ENCODE peak calls at places on chromosomes 7 and 10, in ten cellular contexts. One of them, this sample, is unnamed.

GRCh38 chr7:64997164-64997908 is 6.5 kb upstream of the ZNF117 start:
- DNase-seq in cardiac muscle cell: no peak
- DNase-seq in ovary: no peak
- DNase-seq in PC-9: no peak
- DNase-seq in colonic mucosa: no peak
- DNase-seq in right atrium auricular region: no peak
- DNase-seq in body of pancreas: no peak
- DNase-seq in fibroblast of lung: no peak
- DNase-seq in adrenal gland: no peak
- DNase-seq in HL-60: no peak
- DNase-seq in this sample: no peak

GRCh38 chr10:32005050-32005449 is 51.2 kb downstream of the KIF5B start:
- DNase-seq in body of pancreas: peak; percentile 44
- DNase-seq in ovary: no peak
- DNase-seq in colonic mucosa: peak; percentile 46
- DNase-seq in HL-60: no peak
- DNase-seq in right atrium auricular region: no peak
- DNase-seq in cardiac muscle cell: peak; percentile 57
- DNase-seq in adrenal gland: peak; percentile 40
- DNase-seq in PC-9: peak; percentile 35
- DNase-seq in fibroblast of lung: peak; percentile 33
- DNase-seq in this sample: no peak

GRCh38 chr7:140607441-140607989 is 33.1 kb downstream of the DENND2A start:
- DNase-seq in PC-9: no peak
- DNase-seq in cardiac muscle cell: peak; percentile 92
- DNase-seq in fibroblast of lung: peak; percentile 91
- DNase-seq in adrenal gland: peak; percentile 50
- DNase-seq in ovary: peak; percentile 82
- DNase-seq in HL-60: no peak
- DNase-seq in right atrium auricular region: peak; percentile 84
- DNase-seq in body of pancreas: peak; percentile 26
- DNase-seq in colonic mucosa: peak; percentile 39
- DNase-seq in this sample: peak; percentile 54

GRCh38 chr7:137755846-137756685 is 90.7 kb downstream of the DGKI start:
- DNase-seq in adrenal gland: no peak
- DNase-seq in PC-9: no peak
- DNase-seq in body of pancreas: no peak
- DNase-seq in colonic mucosa: no peak
- DNase-seq in cardiac muscle cell: no peak
- DNase-seq in ovary: no peak
- DNase-seq in HL-60: no peak
- DNase-seq in fibroblast of lung: peak; percentile 31
- DNase-seq in right atrium auricular region: no peak
- DNase-seq in this sample: no peak

GRCh38 chr10:77348711-77349110 is 288.9 kb downstream of the KCNMA1 start:
- DNase-seq in body of pancreas: no peak
- DNase-seq in right atrium auricular region: no peak
- DNase-seq in adrenal gland: no peak
- DNase-seq in fibroblast of lung: peak; percentile 50
- DNase-seq in PC-9: no peak
- DNase-seq in ovary: no peak
- DNase-seq in HL-60: no peak
- DNase-seq in cardiac muscle cell: peak; percentile 15
- DNase-seq in colonic mucosa: no peak
- DNase-seq in this sample: no peak

GRCh38 chr10:24444337-24444736 is 235.4 kb downstream of the KIAA1217 start:
- DNase-seq in HL-60: no peak
- DNase-seq in PC-9: no peak
- DNase-seq in cardiac muscle cell: peak; percentile 40
- DNase-seq in fibroblast of lung: peak; percentile 93
- DNase-seq in right atrium auricular region: no peak
- DNase-seq in body of pancreas: no peak
- DNase-seq in colonic mucosa: no peak
- DNase-seq in ovary: no peak
- DNase-seq in adrenal gland: no peak
- DNase-seq in this sample: no peak

GRCh38 chr10:26269754-26270153 is 53.2 kb downstream of the GAD2 start:
- DNase-seq in cardiac muscle cell: peak; percentile 40
- DNase-seq in HL-60: no peak
- DNase-seq in fibroblast of lung: peak; percentile 31
- DNase-seq in PC-9: no peak
- DNase-seq in body of pancreas: no peak
- DNase-seq in colonic mucosa: no peak
- DNase-seq in adrenal gland: no peak
- DNase-seq in ovary: no peak
- DNase-seq in right atrium auricular region: no peak
- DNase-seq in this sample: no peak

GRCh38 chr7:149598721-149599308 is 101.2 kb upstream of the ZNF746 start:
- DNase-seq in ovary: no peak
- DNase-seq in fibroblast of lung: peak; percentile 27
- DNase-seq in cardiac muscle cell: peak; percentile 52
- DNase-seq in PC-9: peak; percentile 63
- DNase-seq in colonic mucosa: peak; percentile 36
- DNase-seq in body of pancreas: no peak
- DNase-seq in HL-60: no peak
- DNase-seq in right atrium auricular region: no peak
- DNase-seq in adrenal gland: peak; percentile 38
- DNase-seq in this sample: no peak

GRCh38 chr7:18459439-18459838 is 36.1 kb upstream of the HDAC9 start:
- DNase-seq in colonic mucosa: no peak
- DNase-seq in ovary: no peak
- DNase-seq in body of pancreas: no peak
- DNase-seq in right atrium auricular region: no peak
- DNase-seq in PC-9: no peak
- DNase-seq in cardiac muscle cell: no peak
- DNase-seq in fibroblast of lung: peak; percentile 36
- DNase-seq in adrenal gland: no peak
- DNase-seq in HL-60: no peak
- DNase-seq in this sample: no peak

GRCh38 chr7:12884856-12885440 is 197.5 kb downstream of the ARL4A start:
- DNase-seq in cardiac muscle cell: no peak
- DNase-seq in PC-9: no peak
- DNase-seq in adrenal gland: no peak
- DNase-seq in colonic mucosa: no peak
- DNase-seq in fibroblast of lung: peak; percentile 65
- DNase-seq in right atrium auricular region: no peak
- DNase-seq in HL-60: no peak
- DNase-seq in body of pancreas: no peak
- DNase-seq in ovary: no peak
- DNase-seq in this sample: no peak

GRCh38 chr10:11424456-11425287 is 186.8 kb downstream of the USP6NL start:
- DNase-seq in colonic mucosa: peak; percentile 42
- DNase-seq in cardiac muscle cell: peak; percentile 69
- DNase-seq in ovary: peak; percentile 74
- DNase-seq in fibroblast of lung: peak; percentile 30
- DNase-seq in PC-9: peak; percentile 40
- DNase-seq in adrenal gland: peak; percentile 74
- DNase-seq in body of pancreas: peak; percentile 64
- DNase-seq in right atrium auricular region: no peak
- DNase-seq in HL-60: no peak
- DNase-seq in this sample: peak; percentile 60

GRCh38 chr10:6601224-6601805 is 21.2 kb upstream of the PRKCQ start:
- DNase-seq in cardiac muscle cell: no peak
- DNase-seq in colonic mucosa: no peak
- DNase-seq in HL-60: no peak
- DNase-seq in body of pancreas: no peak
- DNase-seq in adrenal gland: no peak
- DNase-seq in right atrium auricular region: no peak
- DNase-seq in ovary: no peak
- DNase-seq in fibroblast of lung: no peak
- DNase-seq in PC-9: no peak
- DNase-seq in this sample: no peak

GRCh38 chr7:149310113-149310836 is 48.3 kb downstream of the ZNF783 start:
- DNase-seq in fibroblast of lung: peak; percentile 72
- DNase-seq in PC-9: peak; percentile 36
- DNase-seq in HL-60: peak; percentile 12
- DNase-seq in colonic mucosa: no peak
- DNase-seq in right atrium auricular region: peak; percentile 21
- DNase-seq in body of pancreas: no peak
- DNase-seq in adrenal gland: peak; percentile 36
- DNase-seq in cardiac muscle cell: peak; percentile 82
- DNase-seq in ovary: no peak
- DNase-seq in this sample: no peak

GRCh38 chr10:109126541-109126940 is 796.8 kb downstream of the XPNPEP1 start:
- DNase-seq in cardiac muscle cell: no peak
- DNase-seq in PC-9: no peak
- DNase-seq in right atrium auricular region: no peak
- DNase-seq in body of pancreas: no peak
- DNase-seq in fibroblast of lung: no peak
- DNase-seq in HL-60: no peak
- DNase-seq in ovary: no peak
- DNase-seq in colonic mucosa: no peak
- DNase-seq in adrenal gland: no peak
- DNase-seq in this sample: no peak

GRCh38 chr10:109127363-109127762 is 795.9 kb downstream of the XPNPEP1 start:
- DNase-seq in right atrium auricular region: no peak
- DNase-seq in adrenal gland: no peak
- DNase-seq in body of pancreas: no peak
- DNase-seq in PC-9: no peak
- DNase-seq in HL-60: no peak
- DNase-seq in colonic mucosa: no peak
- DNase-seq in cardiac muscle cell: no peak
- DNase-seq in fibroblast of lung: no peak
- DNase-seq in ovary: no peak
- DNase-seq in this sample: no peak

GRCh38 chr10:109126016-109126415 is 797.3 kb downstream of the XPNPEP1 start:
- DNase-seq in adrenal gland: no peak
- DNase-seq in HL-60: no peak
- DNase-seq in fibroblast of lung: no peak
- DNase-seq in cardiac muscle cell: no peak
- DNase-seq in ovary: no peak
- DNase-seq in right atrium auricular region: no peak
- DNase-seq in body of pancreas: no peak
- DNase-seq in PC-9: no peak
- DNase-seq in colonic mucosa: no peak
- DNase-seq in this sample: no peak
- TF ChIP-seq CTCF in adrenal gland: no peak
- TF ChIP-seq CTCF in HL-60: no peak
- TF ChIP-seq CTCF in fibroblast of lung: no peak
- TF ChIP-seq CTCF in cardiac muscle cell: no peak
- TF ChIP-seq CTCF in ovary: no peak
- TF ChIP-seq CTCF in right atrium auricular region: no peak
- TF ChIP-seq CTCF in body of pancreas: peak; percentile 40
- TF ChIP-seq CTCF in PC-9: no peak
- TF ChIP-seq CTCF in colonic mucosa: no peak
- TF ChIP-seq CTCF in this sample: no peak

GRCh38 chr10:46104071-46104585 is 58.1 kb upstream of the MSMB start:
- DNase-seq in colonic mucosa: no peak
- DNase-seq in right atrium auricular region: no peak
- DNase-seq in fibroblast of lung: no peak
- DNase-seq in adrenal gland: no peak
- DNase-seq in HL-60: no peak
- DNase-seq in PC-9: no peak
- DNase-seq in body of pancreas: no peak
- DNase-seq in ovary: no peak
- DNase-seq in cardiac muscle cell: no peak
- DNase-seq in this sample: no peak

DNA sequence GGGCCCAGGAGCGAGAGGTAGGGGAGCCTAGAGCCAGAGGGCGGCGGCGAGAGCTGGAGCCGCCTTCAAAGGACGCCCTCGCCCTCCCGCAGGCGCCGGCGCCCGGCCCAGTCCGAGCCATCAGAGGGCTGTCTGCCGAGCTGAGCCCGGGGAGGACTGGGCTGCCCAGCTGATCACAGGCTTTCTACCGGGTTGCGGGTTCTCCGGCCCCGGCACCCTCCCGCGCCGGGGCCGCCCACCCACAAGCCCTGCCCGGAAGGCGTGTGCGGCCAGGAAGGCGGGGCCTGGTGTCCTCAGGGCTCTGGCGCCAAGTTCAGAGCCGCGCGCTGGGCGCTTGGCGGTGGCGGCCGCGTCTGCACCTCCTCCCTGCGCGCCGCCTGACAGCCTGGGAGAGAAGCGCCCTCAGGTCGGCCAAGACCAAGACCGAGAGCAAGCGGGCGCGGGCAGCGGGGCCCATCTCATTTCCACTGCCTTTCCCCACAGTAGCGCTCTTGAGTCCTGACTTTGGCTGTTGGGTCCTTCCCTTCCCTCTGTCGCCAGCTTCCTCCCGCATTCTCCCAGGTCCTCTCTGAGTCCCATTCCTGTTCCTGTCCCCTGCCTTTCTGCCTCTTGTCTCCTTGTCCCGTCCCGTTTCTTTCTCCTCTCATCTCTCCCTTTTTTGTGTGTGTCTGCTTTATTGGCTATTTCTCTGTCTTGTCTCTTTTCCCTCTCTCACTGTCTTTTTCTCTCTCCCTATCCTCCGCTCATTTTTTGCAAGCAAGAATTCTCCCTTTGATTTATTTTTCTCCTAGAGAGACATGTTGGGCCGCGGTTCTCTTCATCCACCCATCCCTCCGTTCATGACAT is 60.6 kb upstream of the MSMB start:
- DNase-seq in PC-9: peak; percentile 63
- DNase-seq in adrenal gland: peak; percentile 44
- DNase-seq in colonic mucosa: peak; percentile 66
- DNase-seq in ovary: peak; percentile 53
- DNase-seq in HL-60: peak; percentile 46
- DNase-seq in fibroblast of lung: peak; percentile 38
- DNase-seq in body of pancreas: peak; percentile 42
- DNase-seq in right atrium auricular region: no peak
- DNase-seq in cardiac muscle cell: peak; percentile 77
- DNase-seq in this sample: peak; percentile 78
- H3K27ac ChIP-seq in PC-9: no peak overlapping the region
- H3K27ac ChIP-seq in adrenal gland: no peak overlapping the region
- H3K27ac ChIP-seq in colonic mucosa: no peak overlapping the region
- H3K27ac ChIP-seq in ovary: no peak overlapping the region
- H3K27ac ChIP-seq in HL-60: peak overlapping the region; percentile 73
- H3K27ac ChIP-seq in fibroblast of lung: no peak overlapping the region
- H3K27ac ChIP-seq in body of pancreas: no peak overlapping the region
- H3K27ac ChIP-seq in right atrium auricular region: no peak overlapping the region
- H3K27ac ChIP-seq in cardiac muscle cell: peak overlapping the region; percentile 20
- H3K27ac ChIP-seq in this sample: no peak overlapping the region

DNA sequence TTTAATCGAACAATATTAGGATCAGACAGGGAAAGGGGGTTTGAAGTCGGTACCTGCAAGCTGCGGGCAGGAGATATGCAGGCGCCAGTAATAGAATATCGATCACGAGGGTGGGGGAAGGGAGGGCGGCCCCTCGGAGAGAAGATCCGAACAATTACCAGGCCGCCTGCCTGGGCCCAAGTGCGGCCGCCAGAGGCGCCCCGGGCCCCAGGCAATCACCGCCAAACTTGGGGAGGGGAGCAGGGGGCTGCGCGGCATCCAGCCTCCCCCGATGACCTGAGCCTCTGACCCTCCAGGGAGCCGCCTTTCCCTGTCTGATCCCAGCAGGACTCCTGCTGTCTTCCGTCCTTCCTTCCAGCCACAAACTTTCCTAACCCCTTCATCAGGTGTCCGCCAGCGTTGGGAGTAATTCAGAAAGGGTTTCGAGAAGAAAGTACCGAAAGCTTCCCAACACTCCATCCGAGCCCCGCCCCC is 1.1 kb downstream of the NKX1-2 start:
- DNase-seq in fibroblast of lung: no peak
- DNase-seq in right atrium auricular region: no peak
- DNase-seq in ovary: no peak
- DNase-seq in PC-9: no peak
- DNase-seq in adrenal gland: no peak
- DNase-seq in cardiac muscle cell: no peak
- DNase-seq in body of pancreas: no peak
- DNase-seq in HL-60: no peak
- DNase-seq in colonic mucosa: no peak
- DNase-seq in this sample: no peak
- H3K27me3 ChIP-seq in fibroblast of lung: peaks cover 55% of the 10 kb centered on the region
- H3K27me3 ChIP-seq in right atrium auricular region: peaks cover 22% of the 10 kb centered on the region
- H3K27me3 ChIP-seq in ovary: peaks cover 9% of the 10 kb centered on the region
- H3K27me3 ChIP-seq in PC-9: no peaks in the 10 kb centered on the region
- H3K27me3 ChIP-seq in adrenal gland: peaks cover 71% of the 10 kb centered on the region
- H3K27me3 ChIP-seq in cardiac muscle cell: peaks cover 96% of the 10 kb centered on the region
- H3K27me3 ChIP-seq in body of pancreas: no peaks in the 10 kb centered on the region
- H3K27me3 ChIP-seq in HL-60: peaks cover 78% of the 10 kb centered on the region
- H3K27me3 ChIP-seq in colonic mucosa: peaks cover 57% of the 10 kb centered on the region
- H3K27me3 ChIP-seq in this sample: peaks cover 99% of the 10 kb centered on the region

GRCh38 chr7:100119075-100119700 is at the start of the genes CNPY4 and TAF6:
- DNase-seq in body of pancreas: peak; percentile 96
- DNase-seq in PC-9: peak; percentile 96
- DNase-seq in adrenal gland: peak; percentile 98
- DNase-seq in right atrium auricular region: peak; percentile 95
- DNase-seq in cardiac muscle cell: peak; percentile 98
- DNase-seq in fibroblast of lung: peak; percentile 92
- DNase-seq in HL-60: peak; percentile 86
- DNase-seq in colonic mucosa: peak; percentile 96
- DNase-seq in ovary: peak; percentile 97
- DNase-seq in this sample: peak; percentile 96
- TF ChIP-seq CTCF in body of pancreas: no peak
- TF ChIP-seq CTCF in PC-9: no peak
- TF ChIP-seq CTCF in adrenal gland: peak; percentile 10
- TF ChIP-seq CTCF in right atrium auricular region: no peak
- TF ChIP-seq CTCF in cardiac muscle cell: no peak
- TF ChIP-seq CTCF in fibroblast of lung: no peak
- TF ChIP-seq CTCF in HL-60: no peak
- TF ChIP-seq CTCF in colonic mucosa: no peak
- TF ChIP-seq CTCF in ovary: no peak
- TF ChIP-seq CTCF in this sample: peak; percentile 5